ENCODE peak calls at places on chromosome 9, in six cellular contexts. E, M, A, X, G and Q are unnamed samples.

GRCh38 chr9:107422189-107422802 is 67.3 kb downstream of the KLF4 start:
- DNase-seq in G (peak), X (peak), M (no peak), A (peak), E (peak), Q (peak)

GRCh38 chr9:116437411-116438370 is 249.4 kb upstream of the TRIM32 start:
- DNase-seq in G (no peak), E (no peak), A (peak), X (no peak), M (no peak), Q (peak)

GRCh38 chr9:106864533-106865143 is 1.7 kb downstream of the ZNF462 start:
- DNase-seq in X (no peak), G (no peak), M (no peak), E (peak), A (no peak), Q (peak)

GRCh38 chr9:32348289-32348688 is 36.2 kb upstream of the ACO1 start:
- DNase-seq in M (no peak), A (no peak), X (no peak), G (no peak), E (no peak), Q (no peak)

GRCh38 chr9:121450241-121450640 is 49.4 kb downstream of the GGTA1 start:
- DNase-seq in E (peak), G (no peak), A (no peak), X (no peak), M (no peak), Q (peak)

GRCh38 chr9:27407966-27408365 is 111.0 kb upstream of the EQTN start:
- DNase-seq in M (no peak), X (no peak), A (peak), G (no peak), E (no peak), Q (peak)

GRCh38 chr9:100322954-100323536 is 29.7 kb downstream of the TEX10 start:
- DNase-seq in E (peak), M (no peak), X (no peak), A (peak), G (peak), Q (peak)

GRCh38 chr9:137602661-137603060 is 2.8 kb upstream of the ARRDC1 start:
- DNase-seq in G (no peak), M (no peak), X (no peak), E (peak), A (peak), Q (no peak)

GRCh38 chr9:7974335-7975005 is 174.9 kb upstream of the DMAC1 start:
- DNase-seq in G (no peak), M (no peak), E (no peak), A (no peak), X (no peak), Q (no peak)

GRCh38 chr9:32551491-32552049 is 557 bp upstream of the SMIM27 start:
- DNase-seq in M (no peak), X (peak), E (peak), A (no peak), G (peak), Q (no peak)

GRCh38 chr9:899440-900184 is 58.1 kb downstream of the DMRT1 start:
- DNase-seq in X (no peak), E (no peak), G (no peak), M (no peak), A (peak), Q (peak)

GRCh38 chr9:98080780-98081179 is 24.2 kb downstream of the NANS start:
- DNase-seq in G (no peak), E (no peak), A (no peak), X (no peak), M (no peak), Q (no peak)

GRCh38 chr9:99030082-99030481 is 74.8 kb upstream of the TGFBR1 start:
- DNase-seq in M (no peak), X (no peak), G (no peak), A (no peak), E (no peak), Q (peak)

GRCh38 chr9:41229408-41230401 is 40.6 kb upstream of the ZNG1F start:
- DNase-seq in X (no peak), G (no peak), E (no peak), A (peak), M (no peak), Q (peak)

GRCh38 chr9:127497656-127498290 is 46.5 kb downstream of the LRSAM1 start:
- DNase-seq in E (no peak), G (no peak), X (no peak), A (no peak), M (no peak), Q (no peak)

GRCh38 chr9:69429281-69429680 is 104.3 kb downstream of the ENTREP1 start:
- DNase-seq in A (no peak), X (no peak), G (no peak), M (no peak), E (no peak), Q (no peak)

GRCh38 chr9:97575673-97576048 is 57.5 kb downstream of the TSTD2 start:
- DNase-seq in X (no peak), M (no peak), E (no peak), G (no peak), A (no peak), Q (no peak)

GRCh38 chr9:88732128-88732527 is 197.2 kb downstream of the NXNL2 start:
- DNase-seq in X (no peak), E (no peak), A (no peak), M (no peak), G (no peak), Q (peak)